ENCODE peak calls at places on chromosomes 6 and 20, in nine cellular contexts. S is stomach; E is sigmoid colon; U is HCT116; T is keratinocyte; L is GM23248; V is CD8-positive, alpha-beta T cell; N is cardiac muscle cell; K is adrenal gland. X is an unnamed sample.
A peak's percentile ranks its signal among the peaks of the same experiment; 100 is the strongest.

GRCh38 chr20:23232679-23233308 is 117.8 kb upstream of the NXT1 start:
- DNase-seq in S (no peak), E (no peak), U (no peak), T (no peak), L (no peak), V (no peak), N (no peak), K (no peak), X (no peak)

GRCh38 chr6:100549406-100550167 is 84.9 kb upstream of the SIM1 start:
- DNase-seq in S (no peak), E (no peak), U (no peak), T (no peak), L (peak; percentile 28), V (no peak), N (no peak), K (no peak), X (peak; percentile 39)

GRCh38 chr6:140546640-140547039 is 1172.2 kb upstream of the CITED2 start:
- DNase-seq in S (no peak), E (no peak), U (no peak), T (no peak), L (peak; percentile 61), V (no peak), N (no peak), K (no peak), X (no peak)

GRCh38 chr6:117142995-117143394 is 122.4 kb upstream of the VGLL2 start:
- DNase-seq in S (no peak), E (no peak), U (no peak), T (no peak), L (no peak), V (no peak), N (no peak), K (no peak), X (no peak)

GRCh38 chr6:53369876-53370515 is 21.2 kb upstream of the ELOVL5 start:
- DNase-seq in S (no peak), E (no peak), U (no peak), T (no peak), L (no peak), V (no peak), N (no peak), K (no peak), X (no peak)

GRCh38 chr6:9924971-9925370 is 489.9 kb downstream of the TFAP2A start:
- DNase-seq in S (no peak), E (no peak), U (no peak), T (no peak), L (no peak), V (no peak), N (no peak), K (no peak), X (no peak)

GRCh38 chr6:159023893-159024292 is 20.9 kb downstream of the TAGAP start:
- DNase-seq in S (no peak), E (no peak), U (no peak), T (no peak), L (no peak), V (no peak), N (no peak), K (no peak), X (no peak)

GRCh38 chr6:42766163-42766670 is 15.6 kb upstream of the BICRAL start:
- DNase-seq in S (no peak), E (no peak), U (peak; percentile 52), T (no peak), L (peak; percentile 88), V (no peak), N (no peak), K (no peak), X (no peak)

GRCh38 chr6:5854900-5855299 is 151.8 kb downstream of the NRN1 start:
- DNase-seq in S (no peak), E (no peak), U (no peak), T (no peak), L (no peak), V (no peak), N (no peak), K (no peak), X (no peak)

GRCh38 chr20:62723768-62724420 is 15.3 kb downstream of the NTSR1 start:
- DNase-seq in S (no peak), E (peak; percentile 65), U (no peak), T (no peak), L (no peak), V (peak; percentile 3), N (no peak), K (no peak), X (no peak)

GRCh38 chr6:122184260-122184934 is 215.1 kb upstream of the HSF2 start:
- DNase-seq in S (no peak), E (no peak), U (peak; percentile 19), T (no peak), L (peak; percentile 67), V (no peak), N (peak; percentile 23), K (no peak), X (peak; percentile 11)

GRCh38 chr20:62523473-62524203 is 47.8 kb upstream of the GATA5 start:
- DNase-seq in S (no peak), E (no peak), U (peak; percentile 49), T (no peak), L (peak; percentile 32), V (peak; percentile 80), N (no peak), K (no peak), X (no peak)

GRCh38 chr6:2186516-2186915 is 58.9 kb downstream of the GMDS start:
- DNase-seq in S (no peak), E (no peak), U (no peak), T (no peak), L (no peak), V (no peak), N (no peak), K (no peak), X (no peak)

GRCh38 chr6:27757307-27757706 is 154.9 kb downstream of the OR2B2 start:
- DNase-seq in S (peak; percentile 33), E (no peak), U (no peak), T (no peak), L (peak; percentile 56), V (peak; percentile 47), N (no peak), K (no peak), X (no peak)

GRCh38 chr20:4533734-4534133 is 188.0 kb upstream of the PRND start:
- DNase-seq in S (no peak), E (no peak), U (no peak), T (no peak), L (no peak), V (no peak), N (no peak), K (no peak), X (no peak)

GRCh38 chr6:139235666-139236065 is 56.1 kb downstream of the TXLNB start:
- DNase-seq in S (no peak), E (no peak), U (no peak), T (no peak), L (no peak), V (no peak), N (no peak), K (no peak), X (no peak)

GRCh38 chr6:83708970-83709747 is at the start of gene SNAP91:
- DNase-seq in S (no peak), E (peak; percentile 56), U (no peak), T (no peak), L (no peak), V (no peak), N (peak; percentile 92), K (peak; percentile 78), X (no peak)

GRCh38 chr6:89970609-89971337 is 76.5 kb downstream of the GJA10 start:
- DNase-seq in S (peak; percentile 29), E (no peak), U (peak; percentile 16), T (no peak), L (peak; percentile 87), V (no peak), N (peak; percentile 64), K (peak; percentile 73), X (no peak)

GRCh38 chr20:37680420-37680819 is 13.4 kb upstream of the CTNNBL1 start:
- DNase-seq in S (no peak), E (no peak), U (no peak), T (no peak), L (peak; percentile 44), V (no peak), N (no peak), K (no peak), X (no peak)

GRCh38 chr6:57162008-57162407 is 10.1 kb upstream of the BAG2 start:
- DNase-seq in S (no peak), E (no peak), U (no peak), T (no peak), L (no peak), V (no peak), N (no peak), K (no peak), X (no peak)

GRCh38 chr6:150567823-150568383 is 31.8 kb upstream of the PLEKHG1 start:
- DNase-seq in S (no peak), E (no peak), U (no peak), T (no peak), L (peak; percentile 32), V (no peak), N (peak; percentile 78), K (no peak), X (no peak)

GRCh38 chr6:147040521-147040920 is 163.7 kb upstream of the STXBP5 start:
- DNase-seq in S (no peak), E (no peak), U (no peak), T (no peak), L (no peak), V (no peak), N (no peak), K (no peak), X (no peak)

GRCh38 chr6:111759413-111759835 is 113.8 kb downstream of the FYN start:
- DNase-seq in S (no peak), E (no peak), U (no peak), T (no peak), L (peak; percentile 49), V (peak; percentile 63), N (no peak), K (no peak), X (no peak)
- H3K4me3 ChIP-seq in S (peak overlapping the region; percentile 25), E (peak overlapping the region; percentile 39), U (no peak overlapping the region), T (no peak overlapping the region), L (peak overlapping the region; percentile 62), V (peak overlapping the region; percentile 42), N (no peak overlapping the region), K (no peak overlapping the region), X (peak overlapping the region; percentile 21)

GRCh38 chr6:29851190-29851589 is 23.6 kb downstream of the HLA-G start:
- DNase-seq in S (no peak), E (no peak), U (no peak), T (no peak), L (no peak), V (no peak), N (no peak), K (no peak), X (no peak)
- H3K27me3 ChIP-seq in S (peaks cover 58% of the 10 kb centered on the region), E (peaks cover 12% of the 10 kb centered on the region), U (no peaks in the 10 kb centered on the region), T (peaks cover 38% of the 10 kb centered on the region), L (peaks cover 47% of the 10 kb centered on the region), V (peaks cover 26% of the 10 kb centered on the region), N (peaks cover 71% of the 10 kb centered on the region), K (peaks cover 32% of the 10 kb centered on the region), X (peaks cover 33% of the 10 kb centered on the region)

GRCh38 chr6:16413399-16413798 is 175.0 kb downstream of the GMPR start:
- DNase-seq in S (no peak), E (no peak), U (no peak), T (no peak), L (no peak), V (peak; percentile 28), N (no peak), K (no peak), X (no peak)
- H3K4me3 ChIP-seq in S (no peak overlapping the region), E (no peak overlapping the region), U (no peak overlapping the region), T (no peak overlapping the region), L (peak overlapping the region; percentile 24), V (no peak overlapping the region), N (no peak overlapping the region), K (no peak overlapping the region), X (peak overlapping the region; percentile 18)

DNA sequence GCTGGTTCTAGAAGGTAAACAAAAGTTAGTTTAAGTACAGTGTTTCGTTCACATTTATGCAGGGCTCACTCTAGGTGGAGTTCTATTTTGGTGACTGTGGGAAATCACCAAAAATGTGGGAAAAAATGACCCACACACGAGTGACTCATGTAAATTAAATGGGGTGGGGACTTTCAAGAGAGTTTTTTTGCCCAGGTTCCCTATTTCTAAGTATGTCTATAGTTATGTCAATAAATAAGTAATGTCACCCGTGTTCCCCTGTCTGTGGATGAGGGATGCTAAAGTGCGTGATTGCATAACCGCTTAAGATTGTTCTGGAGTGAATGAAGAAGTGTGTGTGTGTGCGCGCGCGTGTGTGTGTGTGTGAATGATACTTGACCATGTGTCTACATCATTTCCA is 69.1 kb downstream of the MYB start:
- DNase-seq in S (no peak), E (no peak), U (no peak), T (no peak), L (peak; percentile 26), V (no peak), N (no peak), K (no peak), X (no peak)
- H3K27me3 ChIP-seq in S (no peaks in the 10 kb centered on the region), E (no peaks in the 10 kb centered on the region), U (no peaks in the 10 kb centered on the region), T (no peaks in the 10 kb centered on the region), L (no peaks in the 10 kb centered on the region), V (no peaks in the 10 kb centered on the region), N (no peaks in the 10 kb centered on the region), K (no peaks in the 10 kb centered on the region), X (no peaks in the 10 kb centered on the region)

X was measured in AG04450.